ENCODE peak calls at places on chromosomes 6 and 20, in five cellular contexts. Q is HepG2, L is GM12878, W is SK-N-SH, X is H1. I is an unnamed sample.

GRCh38 chr6:118905084-118905483 is 11.1 kb downstream of the ASF1A start:
- DNase-seq in X (no peak), W (no peak), L (no peak), Q (no peak), I (no peak)

GRCh38 chr20:53873249-53873642 is 197.1 kb downstream of the BCAS1 start:
- DNase-seq in W (no peak), X (no peak), L (no peak), Q (no peak), I (no peak)

GRCh38 chr6:151959086-151959485 is 151.6 kb downstream of the ESR1 start:
- DNase-seq in X (no peak), L (no peak), W (no peak), Q (no peak), I (no peak)

GRCh38 chr6:42370323-42370985 is 81.3 kb downstream of the TRERF1 start:
- DNase-seq in L (no peak), X (no peak), W (no peak), Q (no peak), I (no peak)

GRCh38 chr6:151553416-151554158 is 59.8 kb downstream of the CCDC170 start:
- DNase-seq in W (no peak), Q (no peak), X (no peak), L (no peak), I (no peak)

GRCh38 chr20:64041781-64042771 is 6.1 kb downstream of the C20orf204 start:
- DNase-seq in L (no peak), W (no peak), X (no peak), Q (no peak), I (no peak)

GRCh38 chr6:11426571-11426970 is 111.0 kb upstream of the TMEM170B start:
- DNase-seq in W (no peak), L (no peak), X (no peak), Q (no peak), I (no peak)

GRCh38 chr20:60718743-60719142 is 533.3 kb upstream of the CDH4 start:
- DNase-seq in L (no peak), X (no peak), W (no peak), Q (no peak), I (no peak)

GRCh38 chr6:32083812-32084768 is 25.0 kb downstream of the TNXB start:
- DNase-seq in L (no peak), W (no peak), Q (no peak), X (no peak), I (no peak)

GRCh38 chr6:13668291-13668928 is 43.2 kb downstream of the RANBP9 start:
- DNase-seq in X (no peak), W (no peak), Q (no peak), L (peak; percentile 49), I (no peak)

GRCh38 chr20:24581443-24582170 is 112.2 kb downstream of the SYNDIG1 start:
- DNase-seq in W (no peak), Q (no peak), X (no peak), L (no peak), I (no peak)
- TF ChIP-seq JUND in W (no peak), Q (no peak), X (no peak), L (no peak), I (no peak)

GRCh38 chr20:58109126-58109880 is 119.2 kb downstream of the ANKRD60 start:
- DNase-seq in L (no peak), W (no peak), Q (no peak), X (no peak), I (no peak)
- TF ChIP-seq JUND in L (no peak), W (peak; percentile 44), Q (no peak), X (no peak), I (no peak)

DNA sequence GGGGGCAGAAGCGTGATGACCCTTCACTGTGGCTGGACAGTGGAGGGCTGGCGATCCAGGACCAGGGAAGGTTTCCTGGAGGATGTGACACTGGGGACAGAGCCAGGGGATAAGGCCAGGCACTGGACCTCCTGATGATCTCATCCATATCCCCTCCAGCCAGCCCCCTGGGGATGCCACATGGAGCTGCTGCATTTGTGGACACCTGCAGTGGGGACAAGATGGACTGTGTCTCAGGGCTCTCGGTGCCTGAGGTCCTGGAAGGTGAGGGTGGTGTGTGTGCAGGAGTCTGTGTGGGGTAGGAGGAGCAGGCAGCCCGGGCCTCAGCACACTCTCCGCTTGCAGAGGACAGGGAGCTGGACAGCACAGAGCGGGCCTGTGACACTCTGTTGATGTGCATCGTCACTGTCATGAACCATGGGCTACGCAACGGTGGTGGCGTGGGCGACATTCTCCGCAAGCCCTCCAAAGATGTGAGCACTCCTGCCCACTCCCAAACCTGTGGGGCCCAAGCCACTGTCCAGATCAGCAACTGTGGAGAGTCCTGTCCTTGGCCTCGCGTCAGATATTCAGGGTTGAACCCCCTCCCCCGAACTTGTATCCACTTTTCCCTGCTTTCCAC is 19.9 kb downstream of the UQCC2 start:
- DNase-seq in W (peak; percentile 26), L (no peak), Q (no peak), X (no peak), I (no peak)
- TF ChIP-seq JUND in W (no peak), L (no peak), Q (no peak), X (no peak), I (no peak)

GRCh38 chr6:53802582-53802981 is 7.8 kb downstream of the LRRC1 start:
- DNase-seq in L (no peak), W (no peak), Q (no peak), X (no peak), I (no peak)
- TF ChIP-seq JUND in L (no peak), W (no peak), Q (no peak), X (no peak), I (no peak)

GRCh38 chr20:51402201-51402600 is 140.3 kb downstream of the NFATC2 start:
- DNase-seq in L (no peak), W (no peak), X (no peak), Q (no peak), I (peak; percentile 44)
- TF ChIP-seq JUND in L (no peak), W (no peak), X (no peak), Q (no peak), I (no peak)

GRCh38 chr20:45985573-45985972 is 13.6 kb upstream of the ZNF335 start:
- DNase-seq in L (no peak), X (no peak), W (no peak), Q (peak; percentile 33), I (peak; percentile 71)
- TF ChIP-seq JUND in L (no peak), X (no peak), W (no peak), Q (no peak), I (no peak)

DNA sequence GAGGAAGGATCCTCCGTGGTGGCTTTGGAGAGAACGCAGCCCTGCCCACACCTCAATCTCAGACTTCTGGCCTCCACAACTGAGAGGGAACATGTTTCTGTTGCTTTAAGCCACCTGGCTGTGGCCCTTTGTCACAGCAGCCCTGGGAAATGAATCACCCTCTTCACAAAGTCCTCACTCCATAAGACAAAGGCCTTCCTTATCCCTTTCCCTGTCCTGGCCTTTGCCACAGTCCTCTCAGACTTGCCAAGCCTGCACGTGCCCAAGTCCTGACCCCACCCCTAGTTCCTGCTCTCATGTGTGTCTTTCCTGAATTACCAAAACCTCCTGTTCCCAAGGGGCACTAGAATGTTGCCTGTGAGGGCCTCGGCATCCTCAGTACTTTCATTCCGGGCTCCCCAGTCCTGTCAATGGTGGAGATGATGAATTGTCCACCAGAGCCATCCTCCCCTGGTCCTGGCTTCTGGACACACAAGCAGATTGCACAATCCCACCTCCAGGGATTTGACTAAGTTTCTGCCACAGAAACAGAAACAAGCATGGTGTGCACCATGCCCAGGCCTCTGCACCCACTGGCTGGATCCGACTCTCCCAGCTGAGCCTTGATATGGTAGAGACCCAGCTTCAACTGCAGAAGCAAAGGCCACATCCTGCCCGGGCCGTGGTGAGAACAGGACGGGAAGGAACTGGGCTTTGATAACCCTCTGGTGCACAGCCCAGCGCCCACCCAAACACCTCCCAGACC is 232.6 kb upstream of the PDE10A start:
- DNase-seq in Q (no peak), W (no peak), L (no peak), X (no peak), I (no peak)
- TF ChIP-seq JUND in Q (no peak), W (no peak), L (no peak), X (no peak), I (no peak)

DNA sequence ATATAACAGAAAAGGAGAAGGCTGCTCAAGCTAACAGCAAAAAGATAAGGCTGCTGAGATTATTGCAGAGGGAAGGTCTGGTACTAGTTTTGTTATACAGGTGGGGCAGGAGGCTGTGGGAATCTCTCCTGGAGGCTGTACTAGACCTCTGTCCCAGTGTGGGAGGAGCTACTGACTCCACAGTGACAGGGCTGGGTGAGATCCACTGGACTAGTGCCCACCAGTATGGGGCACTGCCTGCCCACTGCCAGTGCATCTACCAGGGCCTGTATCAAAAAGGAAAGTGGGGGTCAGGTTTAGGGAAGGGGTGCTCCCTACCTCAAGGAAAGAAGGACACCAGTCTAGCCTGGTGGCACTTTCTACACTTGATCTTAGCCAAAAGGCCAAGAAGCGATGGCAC is 30.1 kb downstream of the GSTA2 start:
- DNase-seq in X (no peak), Q (no peak), W (no peak), L (no peak), I (no peak)
- TF ChIP-seq JUND in X (no peak), Q (no peak), W (no peak), L (no peak), I (no peak)

DNA sequence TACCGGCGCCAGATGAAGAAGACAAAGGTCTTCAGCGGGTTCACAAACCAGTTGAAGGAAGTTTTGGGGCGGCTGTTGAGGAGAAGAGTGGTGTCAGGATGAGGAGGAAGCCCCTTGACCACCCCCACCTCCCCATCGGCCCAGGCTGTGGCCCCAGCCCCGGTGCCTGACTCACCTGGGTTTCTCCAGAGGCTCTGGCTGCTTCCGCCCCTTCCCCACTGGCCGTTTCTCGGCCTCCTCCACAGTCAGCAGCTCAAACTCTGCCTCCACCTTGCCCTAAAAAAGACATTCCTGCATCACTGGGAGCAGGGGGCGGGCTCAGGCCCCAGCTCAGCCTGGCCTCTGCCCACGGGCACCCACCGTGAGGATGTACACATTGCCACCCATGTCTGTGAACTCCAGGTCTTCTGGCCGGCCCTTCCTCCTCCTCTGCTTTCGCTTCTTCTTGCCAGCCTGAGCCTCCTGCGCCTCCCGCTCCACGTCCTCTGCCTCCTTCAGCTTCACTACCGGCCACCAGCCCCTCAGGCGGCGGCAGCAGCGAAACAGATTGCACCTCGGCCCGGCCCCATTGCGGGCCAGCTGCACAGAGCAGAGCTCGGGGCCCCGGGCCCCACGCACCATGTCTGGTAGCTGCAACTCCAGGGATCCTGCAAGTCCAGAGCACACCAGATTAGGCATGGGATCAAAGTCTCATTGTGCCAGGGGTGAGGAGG is 17.3 kb downstream of the ERGIC3 start:
- DNase-seq in W (no peak), L (no peak), X (no peak), Q (no peak), I (no peak)
- TF ChIP-seq JUND in W (no peak), L (no peak), X (no peak), Q (no peak), I (no peak)

I was measured in T47D.